ENCODE peak calls at places on chromosome 10, in seven cellular contexts. L, J, X, N, B, E and I are unnamed samples.

GRCh38 chr10:104650072-104650471 is 9.0 kb downstream of the SORCS3 start:
- DNase-seq in J (no peak), B (peak; percentile 41), X (no peak), E (no peak), L (no peak), N (no peak), I (no peak)

GRCh38 chr10:124708922-124709520 is 35.2 kb downstream of the FAM53B start:
- DNase-seq in J (no peak), L (peak; percentile 10), E (no peak), N (no peak), B (peak; percentile 74), X (no peak), I (no peak)

GRCh38 chr10:43888551-43888950 is 239.9 kb upstream of the ZNF32 start:
- DNase-seq in N (no peak), E (no peak), L (no peak), X (peak; percentile 95), J (no peak), B (no peak), I (no peak)

GRCh38 chr10:72320676-72321247 is 34.0 kb downstream of the DNAJB12 start:
- DNase-seq in X (peak; percentile 100), J (peak; percentile 55), L (peak; percentile 1), B (peak; percentile 89), E (no peak), N (peak; percentile 61), I (no peak)

GRCh38 chr10:22823109-22823508 is 104.7 kb upstream of the ARMC3 start:
- DNase-seq in B (no peak), X (peak; percentile 93), N (no peak), L (no peak), E (no peak), J (no peak), I (no peak)

GRCh38 chr10:35639651-35640311 is 2.3 kb downstream of the FZD8 start:
- DNase-seq in E (no peak), X (peak; percentile 30), L (no peak), B (peak; percentile 61), J (no peak), N (peak; percentile 16), I (no peak)

GRCh38 chr10:79093658-79094411 is 25.1 kb downstream of the ZMIZ1 start:
- DNase-seq in J (peak; percentile 56), B (peak; percentile 37), E (no peak), L (no peak), N (no peak), X (no peak), I (no peak)

GRCh38 chr10:121613456-121613855 is 15.2 kb upstream of the FGFR2 start:
- DNase-seq in X (no peak), L (no peak), N (no peak), B (no peak), J (no peak), E (no peak), I (peak; percentile 44)

GRCh38 chr10:47449102-47449978 is 34.6 kb downstream of the ANXA8 start:
- DNase-seq in B (no peak), X (no peak), N (peak; percentile 25), E (no peak), L (no peak), J (peak; percentile 23), I (no peak)

GRCh38 chr10:70122742-70123141 is 9.9 kb downstream of the AIFM2 start:
- DNase-seq in E (no peak), B (no peak), L (no peak), X (no peak), N (no peak), J (no peak), I (no peak)

GRCh38 chr10:119020627-119020946 is 8.9 kb upstream of the NANOS1 start:
- DNase-seq in L (no peak), J (no peak), N (no peak), B (no peak), E (no peak), X (peak; percentile 28), I (no peak)

GRCh38 chr10:20912969-20913368 is 15.9 kb upstream of the NEBL start:
- DNase-seq in B (no peak), N (no peak), X (no peak), E (no peak), L (no peak), J (no peak), I (no peak)

GRCh38 chr10:94358480-94358879 is 4.3 kb downstream of the NOC3L start:
- DNase-seq in L (no peak), B (no peak), X (peak; percentile 95), E (no peak), J (no peak), N (no peak), I (no peak)